ENCODE peak calls at places on chromosomes 16 and 17, in five cellular contexts. S is AG20443, F is T-helper 1 cell, Z is omental fat pad, Y is HAP-1. M is an unnamed sample.

GRCh38 chr17:19304209-19304608 is 58.3 kb downstream of the B9D1 start:
- DNase-seq in F (no peak), Y (no peak), S (peak), Z (no peak), M (no peak)

GRCh38 chr16:10828851-10829331 is 10.3 kb upstream of the TVP23A start:
- DNase-seq in Y (no peak), F (no peak), Z (peak), S (peak), M (peak)

GRCh38 chr17:4152471-4152870 is 9.5 kb downstream of the CYB5D2 start:
- DNase-seq in F (no peak), Z (no peak), Y (no peak), S (peak), M (no peak)

GRCh38 chr17:50020841-50021599 is 26.0 kb upstream of the DLX3 start:
- DNase-seq in S (no peak), Z (no peak), F (no peak), Y (no peak), M (no peak)

GRCh38 chr17:70332811-70333210 is 163.5 kb downstream of the KCNJ2 start:
- DNase-seq in Y (no peak), Z (no peak), S (no peak), F (no peak), M (no peak)

GRCh38 chr17:57861000-57861736 is 11.3 kb upstream of the MRPS23 start:
- DNase-seq in F (no peak), Y (no peak), Z (no peak), S (peak), M (peak)

GRCh38 chr17:81200695-81201580 is 21.8 kb downstream of the CEP131 start:
- DNase-seq in Z (no peak), Y (peak), S (peak), F (no peak), M (peak)

GRCh38 chr16:69772560-69773254 is 10.6 kb downstream of the WWP2 start:
- DNase-seq in Y (no peak), Z (no peak), F (no peak), S (peak), M (no peak)

GRCh38 chr16:69482410-69482951 is 58.1 kb downstream of the CYB5B start:
- DNase-seq in Y (peak), F (no peak), Z (no peak), S (peak), M (peak)

GRCh38 chr17:78082988-78083387 is 45.6 kb downstream of the TMC6 start:
- DNase-seq in Y (no peak), Z (no peak), F (no peak), S (no peak), M (no peak)

GRCh38 chr17:33978889-33979288 is 276.2 kb upstream of the CCL2 start:
- DNase-seq in S (no peak), Z (no peak), Y (no peak), F (no peak), M (no peak)

GRCh38 chr16:58114827-58115825 is 14.1 kb downstream of the CFAP20 start:
- DNase-seq in S (no peak), Y (no peak), Z (no peak), F (no peak), M (no peak)

M was measured in ureter.